ENCODE peak calls at places on chromosome 20, in four cellular contexts. N, G, T and X are unnamed samples.

GRCh38 chr20:2688041-2688591 is 4.5 kb upstream of the EBF4 start:
- DNase-seq in N (peak; percentile 26), G (peak; percentile 75), T (peak; percentile 10), X (no peak)

GRCh38 chr20:2752631-2753455 is 47.6 kb downstream of the CPXM1 start:
- DNase-seq in N (no peak), G (peak; percentile 58), T (no peak), X (no peak)

GRCh38 chr20:20160513-20160912 is 108.2 kb downstream of the CFAP61 start:
- DNase-seq in N (no peak), G (no peak), T (no peak), X (no peak)

GRCh38 chr20:1895674-1896496 is 678 bp downstream of the SIRPA start:
- DNase-seq in N (no peak), G (no peak), T (no peak), X (no peak)

GRCh38 chr20:19212524-19213502 is at the start of gene SLC24A3:
- DNase-seq in N (peak; percentile 69), G (peak; percentile 54), T (no peak), X (peak; percentile 44)

GRCh38 chr20:58718121-58718563 is 25.5 kb downstream of the NPEPL1 start:
- DNase-seq in N (no peak), G (no peak), T (no peak), X (no peak)

GRCh38 chr20:57025666-57026065 is 240.8 kb downstream of the BMP7 start:
- DNase-seq in N (no peak), G (no peak), T (no peak), X (no peak)

GRCh38 chr20:57618091-57618765 is 2.0 kb downstream of the ZBP1 start:
- DNase-seq in N (no peak), G (no peak), T (no peak), X (no peak)

GRCh38 chr20:8932192-8933150 is 136.4 kb upstream of the PLCB4 start:
- DNase-seq in N (no peak), G (no peak), T (no peak), X (no peak)

GRCh38 chr20:5835234-5835845 is 85.1 kb downstream of the SHLD1 start:
- DNase-seq in N (no peak), G (no peak), T (no peak), X (no peak)

GRCh38 chr20:20492521-20493334 is 124.8 kb downstream of the INSM1 start:
- DNase-seq in N (peak; percentile 23), G (no peak), T (no peak), X (peak; percentile 90)

GRCh38 chr20:13644010-13644409 is 5.3 kb upstream of the TASP1 start:
- DNase-seq in N (no peak), G (no peak), T (no peak), X (no peak)

GRCh38 chr20:43681468-43681942 is 14.6 kb downstream of the MYBL2 start:
- DNase-seq in N (no peak), G (no peak), T (no peak), X (no peak)

GRCh38 chr20:58238490-58238889 is 10.0 kb upstream of the ANKRD60 start:
- DNase-seq in N (no peak), G (no peak), T (no peak), X (no peak)

GRCh38 chr20:56766528-56766927 is 137.4 kb downstream of the TFAP2C start:
- DNase-seq in N (no peak), G (no peak), T (no peak), X (no peak)

GRCh38 chr20:17611540-17612286 is 41.8 kb downstream of the DSTN start:
- DNase-seq in N (no peak), G (no peak), T (no peak), X (no peak)

GRCh38 chr20:25669826-25670422 is 26.7 kb downstream of the ZNF337 start:
- DNase-seq in N (no peak), G (peak; percentile 30), T (peak; percentile 54), X (no peak)

GRCh38 chr20:62134735-62135231 is 8.4 kb downstream of the PSMA7 start:
- DNase-seq in N (no peak), G (no peak), T (no peak), X (no peak)

GRCh38 chr20:22626501-22626900 is 42.1 kb upstream of the FOXA2 start:
- DNase-seq in N (no peak), G (no peak), T (no peak), X (no peak)

GRCh38 chr20:50731930-50732690 is 730 bp downstream of the PARD6B start:
- DNase-seq in N (no peak), G (no peak), T (no peak), X (no peak)

GRCh38 chr20:59580208-59580980 is 23.9 kb upstream of the PHACTR3 start:
- DNase-seq in N (no peak), G (no peak), T (no peak), X (no peak)

GRCh38 chr20:35972445-35972844 is 4.1 kb downstream of the CNBD2 start:
- DNase-seq in N (no peak), G (no peak), T (no peak), X (no peak)

GRCh38 chr20:57990396-57990987 is 238.0 kb downstream of the ANKRD60 start:
- DNase-seq in N (no peak), G (no peak), T (no peak), X (no peak)

GRCh38 chr20:62284448-62284847 is 18.3 kb upstream of the ADRM1 start:
- DNase-seq in N (no peak), G (no peak), T (no peak), X (no peak)

GRCh38 chr20:53755733-53756523 is 162.3 kb upstream of the ZNF217 start:
- DNase-seq in N (no peak), G (no peak), T (no peak), X (no peak)

GRCh38 chr20:25314497-25315417 is 66.9 kb downstream of the PYGB start:
- DNase-seq in N (no peak), G (no peak), T (no peak), X (no peak)